ENCODE peak calls at places on chromosomes 7 and 10, in ten cellular contexts. One of them, this sample, is unnamed.

GRCh38 chr10:51137741-51138529 is 63.6 kb downstream of the PRKG1 start:
- DNase-seq in tibial artery: no peak
- DNase-seq in stimulated activated CD4-positive, alpha-beta T cell treated with anti-CD3 and anti-CD28 coated beads, Interleukin-1b, Interleukin-23, amount 100 ng/mL, for 1 hour: no peak
- DNase-seq in lower leg skin: no peak
- DNase-seq in body of pancreas: no peak
- DNase-seq in stimulated activated naive B cell treated with anti-CD40 and anti-IgM and Interleukin-4, amounts not matched to agents 10 μg/mL and 1 μg/mL and 100 μg/mL, for 72 hours: no peak
- DNase-seq in GM23248: peak; percentile 86
- DNase-seq in H7: no peak
- DNase-seq in memory B cell: no peak
- DNase-seq in DMS 273 treated with DMSO at 0.1 percent for 48 hours: no peak
- DNase-seq in this sample: no peak

GRCh38 chr10:131424836-131425506 is 113.5 kb upstream of the TCERG1L start:
- DNase-seq in GM23248: no peak
- DNase-seq in stimulated activated naive B cell treated with anti-CD40 and anti-IgM and Interleukin-4, amounts not matched to agents 10 μg/mL and 1 μg/mL and 100 μg/mL, for 72 hours: no peak
- DNase-seq in DMS 273 treated with DMSO at 0.1 percent for 48 hours: no peak
- DNase-seq in lower leg skin: no peak
- DNase-seq in H7: no peak
- DNase-seq in tibial artery: no peak
- DNase-seq in stimulated activated CD4-positive, alpha-beta T cell treated with anti-CD3 and anti-CD28 coated beads, Interleukin-1b, Interleukin-23, amount 100 ng/mL, for 1 hour: no peak
- DNase-seq in body of pancreas: no peak
- DNase-seq in memory B cell: no peak
- DNase-seq in this sample: no peak

GRCh38 chr10:98415710-98416077 is 712 bp upstream of the PYROXD2 start:
- DNase-seq in memory B cell: no peak
- DNase-seq in GM23248: no peak
- DNase-seq in stimulated activated naive B cell treated with anti-CD40 and anti-IgM and Interleukin-4, amounts not matched to agents 10 μg/mL and 1 μg/mL and 100 μg/mL, for 72 hours: no peak
- DNase-seq in lower leg skin: no peak
- DNase-seq in tibial artery: no peak
- DNase-seq in stimulated activated CD4-positive, alpha-beta T cell treated with anti-CD3 and anti-CD28 coated beads, Interleukin-1b, Interleukin-23, amount 100 ng/mL, for 1 hour: no peak
- DNase-seq in body of pancreas: no peak
- DNase-seq in DMS 273 treated with DMSO at 0.1 percent for 48 hours: no peak
- DNase-seq in H7: no peak
- DNase-seq in this sample: no peak

GRCh38 chr7:4713183-4713784 is 31.2 kb downstream of the FOXK1 start:
- DNase-seq in GM23248: peak; percentile 73
- DNase-seq in H7: peak; percentile 68
- DNase-seq in stimulated activated naive B cell treated with anti-CD40 and anti-IgM and Interleukin-4, amounts not matched to agents 10 μg/mL and 1 μg/mL and 100 μg/mL, for 72 hours: peak; percentile 51
- DNase-seq in DMS 273 treated with DMSO at 0.1 percent for 48 hours: no peak
- DNase-seq in body of pancreas: no peak
- DNase-seq in memory B cell: peak; percentile 20
- DNase-seq in tibial artery: no peak
- DNase-seq in stimulated activated CD4-positive, alpha-beta T cell treated with anti-CD3 and anti-CD28 coated beads, Interleukin-1b, Interleukin-23, amount 100 ng/mL, for 1 hour: no peak
- DNase-seq in lower leg skin: peak; percentile 49
- DNase-seq in this sample: no peak

GRCh38 chr7:139763330-139763729 is 14.5 kb downstream of the HIPK2 start:
- DNase-seq in stimulated activated naive B cell treated with anti-CD40 and anti-IgM and Interleukin-4, amounts not matched to agents 10 μg/mL and 1 μg/mL and 100 μg/mL, for 72 hours: no peak
- DNase-seq in memory B cell: no peak
- DNase-seq in body of pancreas: no peak
- DNase-seq in lower leg skin: no peak
- DNase-seq in GM23248: no peak
- DNase-seq in DMS 273 treated with DMSO at 0.1 percent for 48 hours: peak; percentile 60
- DNase-seq in stimulated activated CD4-positive, alpha-beta T cell treated with anti-CD3 and anti-CD28 coated beads, Interleukin-1b, Interleukin-23, amount 100 ng/mL, for 1 hour: no peak
- DNase-seq in tibial artery: no peak
- DNase-seq in H7: no peak
- DNase-seq in this sample: no peak

GRCh38 chr7:91090684-91091083 is 173.5 kb upstream of the FZD1 start:
- DNase-seq in tibial artery: no peak
- DNase-seq in body of pancreas: no peak
- DNase-seq in stimulated activated naive B cell treated with anti-CD40 and anti-IgM and Interleukin-4, amounts not matched to agents 10 μg/mL and 1 μg/mL and 100 μg/mL, for 72 hours: no peak
- DNase-seq in DMS 273 treated with DMSO at 0.1 percent for 48 hours: no peak
- DNase-seq in memory B cell: no peak
- DNase-seq in GM23248: no peak
- DNase-seq in H7: no peak
- DNase-seq in lower leg skin: no peak
- DNase-seq in stimulated activated CD4-positive, alpha-beta T cell treated with anti-CD3 and anti-CD28 coated beads, Interleukin-1b, Interleukin-23, amount 100 ng/mL, for 1 hour: no peak
- DNase-seq in this sample: no peak

GRCh38 chr7:92644406-92645113 is 54.4 kb upstream of the FAM133B start:
- DNase-seq in stimulated activated CD4-positive, alpha-beta T cell treated with anti-CD3 and anti-CD28 coated beads, Interleukin-1b, Interleukin-23, amount 100 ng/mL, for 1 hour: no peak
- DNase-seq in DMS 273 treated with DMSO at 0.1 percent for 48 hours: no peak
- DNase-seq in tibial artery: no peak
- DNase-seq in body of pancreas: no peak
- DNase-seq in GM23248: peak; percentile 72
- DNase-seq in H7: no peak
- DNase-seq in stimulated activated naive B cell treated with anti-CD40 and anti-IgM and Interleukin-4, amounts not matched to agents 10 μg/mL and 1 μg/mL and 100 μg/mL, for 72 hours: no peak
- DNase-seq in lower leg skin: no peak
- DNase-seq in memory B cell: no peak
- DNase-seq in this sample: no peak

GRCh38 chr7:99791021-99791420 is 7.0 kb upstream of the CYP3A4 start:
- DNase-seq in stimulated activated naive B cell treated with anti-CD40 and anti-IgM and Interleukin-4, amounts not matched to agents 10 μg/mL and 1 μg/mL and 100 μg/mL, for 72 hours: no peak
- DNase-seq in DMS 273 treated with DMSO at 0.1 percent for 48 hours: no peak
- DNase-seq in H7: no peak
- DNase-seq in tibial artery: no peak
- DNase-seq in memory B cell: no peak
- DNase-seq in stimulated activated CD4-positive, alpha-beta T cell treated with anti-CD3 and anti-CD28 coated beads, Interleukin-1b, Interleukin-23, amount 100 ng/mL, for 1 hour: no peak
- DNase-seq in lower leg skin: no peak
- DNase-seq in GM23248: peak; percentile 61
- DNase-seq in body of pancreas: no peak
- DNase-seq in this sample: no peak

GRCh38 chr7:133364959-133365680 is 112.2 kb downstream of the EXOC4 start:
- DNase-seq in stimulated activated CD4-positive, alpha-beta T cell treated with anti-CD3 and anti-CD28 coated beads, Interleukin-1b, Interleukin-23, amount 100 ng/mL, for 1 hour: no peak
- DNase-seq in GM23248: peak; percentile 38
- DNase-seq in memory B cell: no peak
- DNase-seq in stimulated activated naive B cell treated with anti-CD40 and anti-IgM and Interleukin-4, amounts not matched to agents 10 μg/mL and 1 μg/mL and 100 μg/mL, for 72 hours: no peak
- DNase-seq in body of pancreas: no peak
- DNase-seq in H7: no peak
- DNase-seq in lower leg skin: no peak
- DNase-seq in tibial artery: no peak
- DNase-seq in DMS 273 treated with DMSO at 0.1 percent for 48 hours: no peak
- DNase-seq in this sample: no peak

GRCh38 chr10:451021-451471 is 238.4 kb downstream of the DIP2C start:
- DNase-seq in DMS 273 treated with DMSO at 0.1 percent for 48 hours: no peak
- DNase-seq in memory B cell: peak; percentile 34
- DNase-seq in lower leg skin: no peak
- DNase-seq in GM23248: no peak
- DNase-seq in stimulated activated naive B cell treated with anti-CD40 and anti-IgM and Interleukin-4, amounts not matched to agents 10 μg/mL and 1 μg/mL and 100 μg/mL, for 72 hours: peak; percentile 28
- DNase-seq in body of pancreas: no peak
- DNase-seq in stimulated activated CD4-positive, alpha-beta T cell treated with anti-CD3 and anti-CD28 coated beads, Interleukin-1b, Interleukin-23, amount 100 ng/mL, for 1 hour: no peak
- DNase-seq in tibial artery: no peak
- DNase-seq in H7: no peak
- DNase-seq in this sample: no peak

GRCh38 chr10:91838199-91838598 is 40.0 kb downstream of the TNKS2 start:
- DNase-seq in memory B cell: no peak
- DNase-seq in stimulated activated CD4-positive, alpha-beta T cell treated with anti-CD3 and anti-CD28 coated beads, Interleukin-1b, Interleukin-23, amount 100 ng/mL, for 1 hour: no peak
- DNase-seq in DMS 273 treated with DMSO at 0.1 percent for 48 hours: no peak
- DNase-seq in stimulated activated naive B cell treated with anti-CD40 and anti-IgM and Interleukin-4, amounts not matched to agents 10 μg/mL and 1 μg/mL and 100 μg/mL, for 72 hours: no peak
- DNase-seq in GM23248: no peak
- DNase-seq in tibial artery: no peak
- DNase-seq in lower leg skin: no peak
- DNase-seq in body of pancreas: no peak
- DNase-seq in H7: no peak
- DNase-seq in this sample: no peak

This sample was measured in ascending aorta.